ENCODE peak calls at places on chromosomes 2 and 18, in ten cellular contexts. One of them, this sample, is unnamed. For H3K4me1, the result is how much of the 10 kb centered on the place peaks cover.

GRCh38 chr2:207688597-207688996 is 22.8 kb upstream of the CCNYL1 start:
- DNase-seq in PC-3: no peak
- DNase-seq in ovary: no peak
- DNase-seq in neural progenitor cell: no peak
- DNase-seq in left ventricle myocardium inferior: no peak
- DNase-seq in spleen: no peak
- DNase-seq in endodermal cell: no peak
- DNase-seq in right cardiac atrium: no peak
- DNase-seq in SJSA1: no peak
- DNase-seq in MM.1S: no peak
- DNase-seq in this sample: no peak

GRCh38 chr2:217960351-217960750 is 42.4 kb downstream of the TNS1 start:
- DNase-seq in left ventricle myocardium inferior: no peak
- DNase-seq in neural progenitor cell: no peak
- DNase-seq in spleen: peak
- DNase-seq in endodermal cell: no peak
- DNase-seq in MM.1S: no peak
- DNase-seq in right cardiac atrium: no peak
- DNase-seq in PC-3: no peak
- DNase-seq in ovary: peak
- DNase-seq in SJSA1: no peak
- DNase-seq in this sample: peak

GRCh38 chr2:99066602-99067001 is 74.9 kb upstream of the C2orf15 start:
- DNase-seq in SJSA1: no peak
- DNase-seq in spleen: no peak
- DNase-seq in right cardiac atrium: no peak
- DNase-seq in ovary: no peak
- DNase-seq in PC-3: peak
- DNase-seq in endodermal cell: peak
- DNase-seq in neural progenitor cell: peak
- DNase-seq in MM.1S: peak
- DNase-seq in left ventricle myocardium inferior: no peak
- DNase-seq in this sample: no peak

GRCh38 chr18:60377778-60378469 is 5.3 kb upstream of the MC4R start:
- DNase-seq in endodermal cell: no peak
- DNase-seq in MM.1S: no peak
- DNase-seq in neural progenitor cell: no peak
- DNase-seq in PC-3: no peak
- DNase-seq in SJSA1: no peak
- DNase-seq in ovary: no peak
- DNase-seq in right cardiac atrium: no peak
- DNase-seq in spleen: no peak
- DNase-seq in left ventricle myocardium inferior: no peak
- DNase-seq in this sample: no peak

GRCh38 chr2:127407661-127408003 is 10.6 kb upstream of the PROC start:
- DNase-seq in right cardiac atrium: no peak
- DNase-seq in PC-3: no peak
- DNase-seq in endodermal cell: no peak
- DNase-seq in left ventricle myocardium inferior: no peak
- DNase-seq in spleen: no peak
- DNase-seq in MM.1S: peak
- DNase-seq in ovary: no peak
- DNase-seq in neural progenitor cell: no peak
- DNase-seq in SJSA1: no peak
- DNase-seq in this sample: no peak

GRCh38 chr2:28665041-28665704 is 86.5 kb upstream of the PPP1CB start:
- DNase-seq in left ventricle myocardium inferior: peak
- DNase-seq in SJSA1: peak
- DNase-seq in PC-3: no peak
- DNase-seq in spleen: no peak
- DNase-seq in endodermal cell: no peak
- DNase-seq in right cardiac atrium: peak
- DNase-seq in ovary: peak
- DNase-seq in neural progenitor cell: peak
- DNase-seq in MM.1S: no peak
- DNase-seq in this sample: peak

GRCh38 chr18:42181474-42181873 is 226.4 kb downstream of the PIK3C3 start:
- DNase-seq in ovary: no peak
- DNase-seq in MM.1S: no peak
- DNase-seq in right cardiac atrium: no peak
- DNase-seq in neural progenitor cell: no peak
- DNase-seq in SJSA1: no peak
- DNase-seq in spleen: no peak
- DNase-seq in left ventricle myocardium inferior: no peak
- DNase-seq in PC-3: no peak
- DNase-seq in endodermal cell: no peak
- DNase-seq in this sample: no peak

GRCh38 chr2:240593026-240593702 is 6.6 kb downstream of the CAPN10 start:
- DNase-seq in left ventricle myocardium inferior: peak
- DNase-seq in endodermal cell: no peak
- DNase-seq in ovary: peak
- DNase-seq in MM.1S: no peak
- DNase-seq in neural progenitor cell: no peak
- DNase-seq in PC-3: no peak
- DNase-seq in right cardiac atrium: peak
- DNase-seq in spleen: peak
- DNase-seq in SJSA1: no peak
- DNase-seq in this sample: no peak

GRCh38 chr2:14288016-14288415 is 344.5 kb upstream of the LRATD1 start:
- DNase-seq in left ventricle myocardium inferior: no peak
- DNase-seq in neural progenitor cell: no peak
- DNase-seq in right cardiac atrium: no peak
- DNase-seq in MM.1S: no peak
- DNase-seq in spleen: no peak
- DNase-seq in ovary: no peak
- DNase-seq in SJSA1: no peak
- DNase-seq in endodermal cell: no peak
- DNase-seq in PC-3: peak
- DNase-seq in this sample: no peak

GRCh38 chr2:105924271-105924670 is 179.6 kb downstream of the NCK2 start:
- DNase-seq in endodermal cell: no peak
- DNase-seq in ovary: no peak
- DNase-seq in right cardiac atrium: no peak
- DNase-seq in SJSA1: no peak
- DNase-seq in neural progenitor cell: no peak
- DNase-seq in spleen: no peak
- DNase-seq in PC-3: no peak
- DNase-seq in left ventricle myocardium inferior: no peak
- DNase-seq in MM.1S: no peak
- DNase-seq in this sample: no peak

GRCh38 chr2:30410217-30410616 is 36.8 kb upstream of the LCLAT1 start:
- DNase-seq in left ventricle myocardium inferior: no peak
- DNase-seq in MM.1S: no peak
- DNase-seq in endodermal cell: no peak
- DNase-seq in neural progenitor cell: no peak
- DNase-seq in ovary: no peak
- DNase-seq in right cardiac atrium: no peak
- DNase-seq in spleen: no peak
- DNase-seq in SJSA1: peak
- DNase-seq in PC-3: peak
- DNase-seq in this sample: no peak

GRCh38 chr2:113198048-113198789 is 24.4 kb downstream of the PSD4 start:
- DNase-seq in MM.1S: no peak
- DNase-seq in PC-3: no peak
- DNase-seq in ovary: no peak
- DNase-seq in spleen: no peak
- DNase-seq in SJSA1: no peak
- DNase-seq in right cardiac atrium: no peak
- DNase-seq in left ventricle myocardium inferior: no peak
- DNase-seq in endodermal cell: no peak
- DNase-seq in neural progenitor cell: no peak
- DNase-seq in this sample: no peak

GRCh38 chr2:73981081-73981968 is 3.4 kb upstream of the TET3 start:
- DNase-seq in PC-3: peak
- DNase-seq in neural progenitor cell: peak
- DNase-seq in spleen: peak
- DNase-seq in right cardiac atrium: peak
- DNase-seq in left ventricle myocardium inferior: no peak
- DNase-seq in MM.1S: no peak
- DNase-seq in endodermal cell: peak
- DNase-seq in ovary: peak
- DNase-seq in SJSA1: no peak
- DNase-seq in this sample: no peak

GRCh38 chr2:10297950-10298349 is 4.8 kb upstream of the HPCAL1 start:
- DNase-seq in spleen: no peak
- DNase-seq in PC-3: peak
- DNase-seq in endodermal cell: no peak
- DNase-seq in neural progenitor cell: no peak
- DNase-seq in SJSA1: peak
- DNase-seq in right cardiac atrium: no peak
- DNase-seq in MM.1S: no peak
- DNase-seq in ovary: no peak
- DNase-seq in left ventricle myocardium inferior: no peak
- DNase-seq in this sample: peak

GRCh38 chr18:79714531-79715240 is 35.1 kb downstream of the CTDP1 start:
- DNase-seq in spleen: no peak
- DNase-seq in left ventricle myocardium inferior: no peak
- DNase-seq in neural progenitor cell: no peak
- DNase-seq in SJSA1: no peak
- DNase-seq in MM.1S: no peak
- DNase-seq in PC-3: no peak
- DNase-seq in endodermal cell: no peak
- DNase-seq in ovary: no peak
- DNase-seq in right cardiac atrium: no peak
- DNase-seq in this sample: no peak

GRCh38 chr18:79397830-79398761 is 2.4 kb downstream of the NFATC1 start:
- DNase-seq in right cardiac atrium: peak
- DNase-seq in SJSA1: no peak
- DNase-seq in PC-3: no peak
- DNase-seq in MM.1S: no peak
- DNase-seq in spleen: peak
- DNase-seq in endodermal cell: no peak
- DNase-seq in ovary: peak
- DNase-seq in left ventricle myocardium inferior: peak
- DNase-seq in neural progenitor cell: no peak
- DNase-seq in this sample: no peak

GRCh38 chr2:46327627-46328026 is 30.4 kb downstream of the EPAS1 start:
- DNase-seq in spleen: no peak
- DNase-seq in endodermal cell: peak
- DNase-seq in PC-3: no peak
- DNase-seq in left ventricle myocardium inferior: no peak
- DNase-seq in SJSA1: no peak
- DNase-seq in MM.1S: no peak
- DNase-seq in right cardiac atrium: no peak
- DNase-seq in ovary: no peak
- DNase-seq in neural progenitor cell: no peak
- DNase-seq in this sample: no peak
- H3K4me1 ChIP-seq in spleen: under half
- H3K4me1 ChIP-seq in endodermal cell: under half
- H3K4me1 ChIP-seq in PC-3: under half
- H3K4me1 ChIP-seq in left ventricle myocardium inferior: half or more
- H3K4me1 ChIP-seq in SJSA1: under half
- H3K4me1 ChIP-seq in MM.1S: under half
- H3K4me1 ChIP-seq in right cardiac atrium: half or more
- H3K4me1 ChIP-seq in ovary: under half
- H3K4me1 ChIP-seq in neural progenitor cell: under half
- H3K4me1 ChIP-seq in this sample: under half

DNA sequence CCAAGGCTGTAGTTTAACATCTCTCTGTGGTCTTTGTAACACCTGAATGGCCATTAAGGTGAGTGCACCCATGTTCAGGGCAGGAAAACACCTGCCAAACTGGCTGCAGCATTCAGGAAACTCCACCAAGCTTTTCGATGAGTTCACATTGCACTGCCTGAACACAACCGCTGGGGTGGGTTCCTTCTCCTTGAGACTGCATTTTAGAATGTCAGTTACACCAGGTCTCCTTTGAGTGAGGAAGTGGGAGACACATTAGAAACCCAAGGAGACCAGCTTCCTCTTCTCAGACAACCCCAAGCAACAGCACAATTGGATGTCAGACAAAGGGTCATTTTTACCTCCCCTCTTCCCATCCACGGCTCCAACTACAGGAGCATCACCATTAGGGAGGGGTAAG is 35.2 kb downstream of the CYRIA start:
- DNase-seq in ovary: no peak
- DNase-seq in SJSA1: no peak
- DNase-seq in left ventricle myocardium inferior: no peak
- DNase-seq in spleen: no peak
- DNase-seq in PC-3: no peak
- DNase-seq in right cardiac atrium: no peak
- DNase-seq in neural progenitor cell: no peak
- DNase-seq in MM.1S: no peak
- DNase-seq in endodermal cell: no peak
- DNase-seq in this sample: no peak
- H3K4me1 ChIP-seq in ovary: under half
- H3K4me1 ChIP-seq in SJSA1: under half
- H3K4me1 ChIP-seq in left ventricle myocardium inferior: half or more
- H3K4me1 ChIP-seq in spleen: half or more
- H3K4me1 ChIP-seq in PC-3: under half
- H3K4me1 ChIP-seq in right cardiac atrium: under half
- H3K4me1 ChIP-seq in neural progenitor cell: under half
- H3K4me1 ChIP-seq in MM.1S: under half
- H3K4me1 ChIP-seq in endodermal cell: under half
- H3K4me1 ChIP-seq in this sample: under half

GRCh38 chr18:9285604-9286003 is 49.0 kb upstream of the TWSG1 start:
- DNase-seq in MM.1S: no peak
- DNase-seq in left ventricle myocardium inferior: no peak
- DNase-seq in PC-3: no peak
- DNase-seq in right cardiac atrium: no peak
- DNase-seq in endodermal cell: no peak
- DNase-seq in SJSA1: no peak
- DNase-seq in neural progenitor cell: no peak
- DNase-seq in spleen: no peak
- DNase-seq in ovary: no peak
- DNase-seq in this sample: no peak

GRCh38 chr18:9275890-9276289 is 58.7 kb upstream of the TWSG1 start:
- DNase-seq in spleen: no peak
- DNase-seq in left ventricle myocardium inferior: no peak
- DNase-seq in neural progenitor cell: no peak
- DNase-seq in endodermal cell: no peak
- DNase-seq in MM.1S: no peak
- DNase-seq in SJSA1: no peak
- DNase-seq in ovary: no peak
- DNase-seq in PC-3: peak
- DNase-seq in right cardiac atrium: no peak
- DNase-seq in this sample: no peak

GRCh38 chr18:9283789-9284188 is 50.8 kb upstream of the TWSG1 start:
- DNase-seq in PC-3: peak
- DNase-seq in neural progenitor cell: no peak
- DNase-seq in left ventricle myocardium inferior: no peak
- DNase-seq in SJSA1: no peak
- DNase-seq in MM.1S: no peak
- DNase-seq in right cardiac atrium: no peak
- DNase-seq in ovary: no peak
- DNase-seq in spleen: no peak
- DNase-seq in endodermal cell: no peak
- DNase-seq in this sample: no peak

GRCh38 chr18:9280854-9281253 is 53.7 kb upstream of the TWSG1 start:
- DNase-seq in PC-3: no peak
- DNase-seq in SJSA1: no peak
- DNase-seq in endodermal cell: no peak
- DNase-seq in MM.1S: no peak
- DNase-seq in spleen: no peak
- DNase-seq in left ventricle myocardium inferior: no peak
- DNase-seq in ovary: no peak
- DNase-seq in right cardiac atrium: no peak
- DNase-seq in neural progenitor cell: no peak
- DNase-seq in this sample: no peak
- H3K4me1 ChIP-seq in PC-3: under half
- H3K4me1 ChIP-seq in SJSA1: under half
- H3K4me1 ChIP-seq in endodermal cell: under half
- H3K4me1 ChIP-seq in MM.1S: under half
- H3K4me1 ChIP-seq in spleen: under half
- H3K4me1 ChIP-seq in left ventricle myocardium inferior: under half
- H3K4me1 ChIP-seq in ovary: under half
- H3K4me1 ChIP-seq in right cardiac atrium: under half
- H3K4me1 ChIP-seq in neural progenitor cell: under half
- H3K4me1 ChIP-seq in this sample: under half

GRCh38 chr2:238895361-238895882 is 47.5 kb downstream of the TWIST2 start:
- DNase-seq in right cardiac atrium: no peak
- DNase-seq in ovary: no peak
- DNase-seq in PC-3: no peak
- DNase-seq in spleen: peak
- DNase-seq in neural progenitor cell: no peak
- DNase-seq in left ventricle myocardium inferior: no peak
- DNase-seq in SJSA1: no peak
- DNase-seq in MM.1S: no peak
- DNase-seq in endodermal cell: no peak
- DNase-seq in this sample: no peak
- H3K4me1 ChIP-seq in right cardiac atrium: under half
- H3K4me1 ChIP-seq in ovary: under half
- H3K4me1 ChIP-seq in PC-3: under half
- H3K4me1 ChIP-seq in spleen: under half
- H3K4me1 ChIP-seq in neural progenitor cell: under half
- H3K4me1 ChIP-seq in left ventricle myocardium inferior: under half
- H3K4me1 ChIP-seq in SJSA1: under half
- H3K4me1 ChIP-seq in MM.1S: under half
- H3K4me1 ChIP-seq in endodermal cell: under half
- H3K4me1 ChIP-seq in this sample: under half

This sample was measured in uterus.